ENCODE peak calls at places on chromosomes 16 and 17, in seven cellular contexts. F is GM03348; G is activated CD4-positive, alpha-beta T cell treated with anti-CD3 and anti-CD28 coated beads, Interleukin-2, amount 50 U/mL, for 48 hours; P is GM06990; Y is stimulated activated CD8-positive, alpha-beta memory T cell treated with anti-CD3 and anti-CD28 coated beads, Interleukin-4, amount 100 ng/mL, for 1 hour; I is AG09319; Q is ovary. C is an unnamed sample.

GRCh38 chr17:27336217-27336616 is 42.3 kb downstream of the WSB1 start:
- DNase-seq in F (no peak), Q (no peak), G (no peak), I (no peak), Y (no peak), P (no peak), C (no peak)

GRCh38 chr17:75645501-75645888 is 12.3 kb downstream of the SMIM5 start:
- DNase-seq in G (no peak), P (no peak), Y (no peak), Q (no peak), F (no peak), I (no peak), C (no peak)

GRCh38 chr16:85906349-85906748 is 7.4 kb downstream of the IRF8 start:
- DNase-seq in Q (no peak), I (no peak), F (no peak), G (no peak), Y (no peak), P (no peak), C (no peak)

GRCh38 chr16:69040144-69040909 is 65.1 kb upstream of the HAS3 start:
- DNase-seq in P (no peak), Y (no peak), I (no peak), F (peak; percentile 16), Q (no peak), G (no peak), C (no peak)

GRCh38 chr16:31200821-31201510 is 1.6 kb downstream of the PYCARD start:
- DNase-seq in Q (no peak), F (peak; percentile 49), Y (no peak), G (peak; percentile 56), P (no peak), I (no peak), C (no peak)

GRCh38 chr16:1713331-1713730 is 7.3 kb downstream of the MAPK8IP3 start:
- DNase-seq in Q (no peak), Y (no peak), P (no peak), G (no peak), F (no peak), I (no peak), C (no peak)

GRCh38 chr17:45146166-45146565 is 2.1 kb upstream of the HEXIM1 start:
- DNase-seq in P (no peak), G (no peak), Y (no peak), I (no peak), F (no peak), Q (no peak), C (no peak)

GRCh38 chr17:9648521-9649110 is 3.3 kb downstream of the USP43 start:
- DNase-seq in P (no peak), G (no peak), I (no peak), Y (no peak), F (no peak), Q (no peak), C (no peak)

GRCh38 chr16:29816694-29817441 is 916 bp downstream of the PAGR1 start:
- DNase-seq in G (peak; percentile 81), F (peak; percentile 78), Y (no peak), I (no peak), P (no peak), Q (peak; percentile 63), C (peak; percentile 60)

GRCh38 chr17:73705594-73705993 is 61.3 kb upstream of the SDK2 start:
- DNase-seq in Y (no peak), G (no peak), F (peak; percentile 53), P (no peak), I (no peak), Q (no peak), C (peak; percentile 86)

GRCh38 chr17:16438173-16438556 is 22.8 kb downstream of the TRPV2 start:
- DNase-seq in Y (no peak), G (no peak), P (no peak), I (no peak), Q (no peak), F (no peak), C (no peak)

GRCh38 chr16:72715267-72715666 is 332.7 kb downstream of the ZFHX3 start:
- DNase-seq in Y (no peak), Q (no peak), G (no peak), I (no peak), F (peak; percentile 48), P (no peak), C (peak; percentile 29)

GRCh38 chr17:57577751-57578607 is 167.1 kb downstream of the CCDC182 start:
- DNase-seq in Y (no peak), F (peak; percentile 87), G (no peak), P (no peak), I (peak; percentile 32), Q (peak; percentile 79), C (peak; percentile 65)

GRCh38 chr16:28162326-28162877 is 49.4 kb downstream of the XPO6 start:
- DNase-seq in G (no peak), F (no peak), I (no peak), Q (no peak), P (no peak), Y (no peak), C (no peak)

GRCh38 chr17:29615048-29615385 is 7.7 kb downstream of the CORO6 start:
- DNase-seq in F (peak; percentile 52), Q (no peak), P (no peak), I (no peak), Y (no peak), G (peak; percentile 71), C (peak; percentile 26)

GRCh38 chr17:27630607-27631408 is at the start of gene LGALS9:
- DNase-seq in G (peak; percentile 37), Y (no peak), I (no peak), Q (no peak), F (no peak), P (peak; percentile 57), C (peak; percentile 51)

GRCh38 chr17:40448213-40448638 is 5.0 kb downstream of the IGFBP4 start:
- DNase-seq in P (no peak), F (no peak), Y (no peak), I (no peak), G (peak; percentile 16), Q (no peak), C (no peak)

GRCh38 chr17:31596382-31597323 is 205.2 kb downstream of the RAB11FIP4 start:
- DNase-seq in P (peak; percentile 81), Y (no peak), F (peak; percentile 96), Q (no peak), I (peak; percentile 87), G (peak; percentile 22), C (peak; percentile 99)

C was measured in AG10803.